ENCODE peak calls at places on chromosomes 1 and 21, in nine cellular contexts. Y is psoas muscle, E is BJ, C is cardiac fibroblast, Q is foreskin fibroblast, F is WTC11, X is mucosa of descending colon, A is lower lobe of right lung, R is dorsolateral prefrontal cortex. B is an unnamed sample.

GRCh38 chr1:181192277-181192676 is 103.8 kb downstream of the IER5 start:
- DNase-seq in Y (no peak), E (no peak), C (no peak), Q (no peak), F (no peak), X (no peak), A (no peak), R (no peak), B (no peak)

GRCh38 chr1:237041795-237042466 is at the start of gene RYR2:
- DNase-seq in Y (no peak), E (no peak), C (peak; percentile 32), Q (no peak), F (peak; percentile 84), X (no peak), A (no peak), R (peak; percentile 55), B (peak; percentile 33)

GRCh38 chr1:116878804-116879477 is 30.8 kb upstream of the PTGFRN start:
- DNase-seq in Y (peak; percentile 56), E (no peak), C (peak; percentile 62), Q (peak; percentile 49), F (peak; percentile 32), X (no peak), A (no peak), R (no peak), B (peak; percentile 36)

GRCh38 chr1:165443539-165444289 is 1.2 kb downstream of the RXRG start:
- DNase-seq in Y (peak; percentile 77), E (no peak), C (no peak), Q (no peak), F (peak; percentile 18), X (peak; percentile 6), A (peak; percentile 48), R (peak; percentile 52), B (no peak)

GRCh38 chr1:10507111-10507879 is 32.5 kb downstream of the PEX14 start:
- DNase-seq in Y (peak; percentile 81), E (no peak), C (peak; percentile 93), Q (peak; percentile 87), F (peak; percentile 58), X (peak; percentile 58), A (peak; percentile 60), R (peak; percentile 67), B (peak; percentile 68)

GRCh38 chr1:180092931-180093650 is 61.6 kb upstream of the QSOX1 start:
- DNase-seq in Y (no peak), E (no peak), C (peak; percentile 16), Q (peak; percentile 23), F (no peak), X (no peak), A (no peak), R (no peak), B (no peak)

GRCh38 chr1:183416850-183417690 is 1.1 kb downstream of the NMNAT2 start:
- DNase-seq in Y (peak; percentile 76), E (no peak), C (peak; percentile 65), Q (peak; percentile 82), F (peak; percentile 88), X (peak; percentile 61), A (peak; percentile 70), R (peak; percentile 74), B (no peak)

GRCh38 chr1:150967936-150968335 is 6.7 kb downstream of the CERS2 start:
- DNase-seq in Y (no peak), E (no peak), C (no peak), Q (no peak), F (no peak), X (no peak), A (no peak), R (no peak), B (no peak)

GRCh38 chr1:147496571-147496970 is 44.7 kb upstream of the BCL9 start:
- DNase-seq in Y (peak; percentile 56), E (no peak), C (peak; percentile 69), Q (peak; percentile 63), F (peak; percentile 44), X (peak; percentile 22), A (no peak), R (no peak), B (no peak)

GRCh38 chr1:203127672-203128611 is at the start of gene ADORA1:
- DNase-seq in Y (peak; percentile 76), E (no peak), C (peak; percentile 72), Q (peak; percentile 63), F (peak; percentile 80), X (peak; percentile 73), A (peak; percentile 68), R (peak; percentile 89), B (no peak)

DNA sequence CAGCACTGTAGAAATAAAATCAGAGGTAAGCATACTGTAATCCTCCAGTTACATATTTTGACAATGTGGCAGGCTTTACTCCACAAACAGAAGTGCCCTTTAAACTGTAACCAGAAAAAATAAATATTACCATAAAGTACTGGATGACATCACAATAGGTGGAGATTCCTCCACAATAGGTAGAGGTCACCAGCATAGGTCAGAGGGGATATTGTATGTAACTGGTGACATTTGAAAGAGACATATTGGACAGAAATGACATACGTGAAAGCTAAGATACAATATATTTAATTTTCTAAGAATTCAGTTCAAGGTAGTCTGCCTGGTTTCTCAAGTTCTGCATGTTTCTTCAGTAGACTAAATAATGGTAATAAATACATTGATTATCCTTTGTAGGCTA is at the start of gene ASB17:
- DNase-seq in Y (no peak), E (no peak), C (no peak), Q (no peak), F (no peak), X (no peak), A (no peak), R (no peak), B (no peak)
- TF ChIP-seq CTCF in Y (no peak), E (no peak), C (no peak), Q (no peak), F (no peak), X (no peak), A (no peak), R (no peak), B (no peak)

DNA sequence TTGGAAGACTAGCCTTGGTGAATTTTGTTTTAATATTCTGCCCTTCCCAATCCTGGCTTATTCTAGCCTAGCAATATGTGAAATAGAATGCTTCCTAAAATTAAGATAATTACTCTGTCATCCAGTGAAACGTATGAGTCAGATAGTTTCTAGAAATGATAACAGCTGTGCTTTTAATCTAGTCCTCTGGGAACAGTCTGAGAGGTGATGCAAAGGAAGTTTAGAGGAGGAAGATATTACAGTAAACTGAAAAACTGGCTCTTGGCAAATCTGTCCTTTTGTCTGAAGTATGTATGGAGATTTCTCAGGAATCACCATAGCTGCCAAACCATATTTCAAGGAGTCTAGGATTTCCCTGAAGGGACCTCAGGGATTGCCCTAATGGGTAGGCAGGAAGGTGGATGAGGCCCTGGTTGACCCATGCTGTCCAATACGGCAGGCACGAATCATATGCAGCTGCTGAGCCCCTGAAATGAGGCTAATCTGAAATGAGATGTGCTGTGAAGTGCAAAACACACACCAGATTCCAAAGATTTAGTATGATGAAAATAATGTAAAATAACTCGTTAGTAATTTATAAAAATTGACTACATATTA is 70.8 kb upstream of the LBR start:
- DNase-seq in Y (no peak), E (peak; percentile 9), C (peak; percentile 71), Q (peak; percentile 73), F (no peak), X (no peak), A (no peak), R (no peak), B (no peak)
- TF ChIP-seq CTCF in Y (no peak), E (no peak), C (no peak), Q (no peak), F (no peak), X (no peak), A (no peak), R (no peak), B (no peak)

DNA sequence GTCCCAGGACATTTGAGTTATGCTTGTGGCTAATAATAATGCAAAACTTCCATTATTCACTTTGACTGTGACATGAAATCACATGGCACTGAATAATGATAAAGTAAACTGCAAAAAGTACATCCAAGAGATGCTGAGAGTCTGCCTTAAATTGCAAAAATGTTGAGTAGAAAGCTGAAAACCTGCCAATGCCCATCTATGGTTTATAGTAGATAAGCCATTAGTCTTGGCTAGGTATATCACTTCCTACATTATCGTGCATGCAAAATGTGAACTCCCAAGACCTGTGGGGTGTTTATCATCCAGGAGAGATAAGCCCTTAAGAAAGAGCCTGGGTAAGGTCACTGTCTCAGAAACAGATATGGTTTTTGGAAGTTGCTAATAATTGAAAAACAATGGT is 208.7 kb upstream of the DPYD start:
- DNase-seq in Y (no peak), E (no peak), C (no peak), Q (no peak), F (no peak), X (no peak), A (no peak), R (no peak), B (no peak)
- TF ChIP-seq CTCF in Y (no peak), E (no peak), C (no peak), Q (no peak), F (no peak), X (no peak), A (no peak), R (no peak), B (no peak)

GRCh38 chr21:46634966-46635323 is 529 bp upstream of the PRMT2 start:
- DNase-seq in Y (no peak), E (peak; percentile 44), C (peak; percentile 91), Q (peak; percentile 91), F (peak; percentile 61), X (peak; percentile 75), A (peak; percentile 78), R (peak; percentile 84), B (peak; percentile 39)

GRCh38 chr21:46636550-46637289 is 1.2 kb downstream of the PRMT2 start:
- DNase-seq in Y (no peak), E (no peak), C (no peak), Q (no peak), F (no peak), X (no peak), A (no peak), R (no peak), B (no peak)

GRCh38 chr21:46636181-46636512 is 673 bp downstream of the PRMT2 start:
- DNase-seq in Y (no peak), E (no peak), C (no peak), Q (no peak), F (no peak), X (no peak), A (no peak), R (no peak), B (no peak)

GRCh38 chr21:46634427-46634826 is 1.0 kb upstream of the PRMT2 start:
- DNase-seq in Y (no peak), E (no peak), C (no peak), Q (no peak), F (no peak), X (peak; percentile 24), A (no peak), R (no peak), B (no peak)

DNA sequence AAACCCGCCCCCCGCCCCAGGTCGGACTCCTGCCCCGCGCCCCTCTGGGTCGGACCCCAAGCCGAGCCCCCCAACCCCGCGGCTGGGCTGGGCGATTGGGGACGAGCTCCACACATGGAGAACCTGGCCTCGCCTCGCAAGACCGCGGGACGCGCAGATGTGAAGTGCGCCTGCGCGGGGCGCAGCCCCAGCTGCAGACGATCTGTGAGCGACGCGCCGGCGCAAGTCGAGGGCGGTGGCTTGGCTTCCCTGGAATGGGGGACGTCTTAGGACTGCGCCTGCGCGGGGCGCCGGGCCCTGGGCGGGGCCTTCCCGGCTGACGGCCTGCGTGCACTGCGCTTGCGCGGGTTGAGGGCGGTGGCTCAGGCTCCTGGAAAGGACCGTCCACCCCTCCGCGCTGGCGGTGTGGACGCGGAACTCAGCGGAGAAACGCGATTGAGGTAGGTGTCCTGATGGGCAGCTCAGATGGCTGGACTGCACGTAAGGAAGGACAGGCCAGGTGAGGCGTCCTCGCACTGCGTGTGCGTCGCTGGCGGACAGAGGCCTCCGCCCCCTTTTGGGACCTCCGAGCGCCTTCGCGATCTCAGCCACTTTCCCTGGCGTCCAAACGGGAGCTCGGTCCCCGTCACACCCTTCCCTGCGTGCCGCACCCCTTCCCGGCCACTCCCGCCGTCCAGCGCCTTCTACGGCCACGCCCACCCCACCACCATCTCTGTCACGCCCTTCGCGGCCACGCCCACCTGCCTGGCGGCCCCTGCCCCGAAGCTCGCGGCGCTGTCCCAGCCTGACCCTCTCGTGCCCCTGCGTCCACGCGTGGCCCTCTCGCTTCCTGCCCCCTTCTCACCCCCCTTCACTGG is at the start of gene PRMT2:
- DNase-seq in Y (peak; percentile 99), E (peak; percentile 79), C (peak; percentile 98), Q (peak; percentile 99), F (peak; percentile 97), X (peak; percentile 97), A (peak; percentile 98), R (peak; percentile 97), B (peak; percentile 100)
- TF ChIP-seq CTCF in Y (no peak), E (no peak), C (no peak), Q (no peak), F (no peak), X (no peak), A (no peak), R (peak; percentile 41), B (no peak)

B was measured in GM20000.